ENCODE peak calls at places on chromosomes 4 and X, in five cellular contexts. S is RWPE2, Z is psoas muscle, T is NT2/D1, N is sigmoid colon. E is an unnamed sample. For H3K9me3, the result is how much of the 10 kb centered on the place peaks cover.

GRCh38 chr4:99998062-99998880 is 48.2 kb upstream of the H2AZ1 start:
- DNase-seq in S (no peak), Z (no peak), T (peak), N (no peak), E (no peak)

GRCh38 chr4:154490261-154490588 is 1.4 kb downstream of the DCHS2 start:
- DNase-seq in S (no peak), Z (peak), T (no peak), N (no peak), E (no peak)

GRCh38 chrX:49186125-49187027 is at the start of gene PRICKLE3:
- DNase-seq in S (no peak), Z (peak), T (no peak), N (peak), E (peak)

GRCh38 chrX:84188320-84188834 is 378 bp upstream of the RPS6KA6 start:
- DNase-seq in S (peak), Z (peak), T (peak), N (peak), E (no peak)

GRCh38 chr4:88870428-88870827 is 172.8 kb upstream of the NAP1L5 start:
- DNase-seq in S (no peak), Z (no peak), T (no peak), N (no peak), E (no peak)

GRCh38 chrX:458631-459061 is 71.9 kb upstream of the PPP2R3B start:
- DNase-seq in S (no peak), Z (no peak), T (no peak), N (peak), E (no peak)

GRCh38 chrX:140439455-140439854 is 65.4 kb downstream of the SOX3 start:
- DNase-seq in S (no peak), Z (no peak), T (peak), N (no peak), E (no peak)

GRCh38 chrX:136390921-136391320 is 90.2 kb downstream of the ADGRG4 start:
- DNase-seq in S (no peak), Z (no peak), T (no peak), N (no peak), E (no peak)

GRCh38 chrX:108224727-108225455 is 133.3 kb downstream of the ATG4A start:
- DNase-seq in S (no peak), Z (no peak), T (peak), N (no peak), E (no peak)

GRCh38 chr4:150217192-150217591 is 138.9 kb downstream of the DCLK2 start:
- DNase-seq in S (no peak), Z (no peak), T (no peak), N (no peak), E (no peak)

GRCh38 chr4:33467291-33467690 is 2747.1 kb downstream of the PCDH7 start:
- DNase-seq in S (no peak), Z (no peak), T (peak), N (no peak), E (no peak)

GRCh38 chr4:26217961-26218676 is 102.7 kb upstream of the RBPJ start:
- DNase-seq in S (no peak), Z (peak), T (no peak), N (no peak), E (no peak)

GRCh38 chr4:4782969-4783368 is 76.5 kb upstream of the MSX1 start:
- DNase-seq in S (no peak), Z (no peak), T (no peak), N (no peak), E (no peak)
- H3K9me3 ChIP-seq in S (under half), Z (under half), T (under half), N (under half), E (under half)

GRCh38 chrX:68889244-68889643 is 60.4 kb downstream of the EFNB1 start:
- DNase-seq in S (no peak), Z (no peak), T (no peak), N (no peak), E (no peak)

GRCh38 chrX:68894142-68894512 is 65.3 kb downstream of the EFNB1 start:
- DNase-seq in S (no peak), Z (peak), T (no peak), N (no peak), E (no peak)

GRCh38 chrX:68894513-68895338 is 65.9 kb downstream of the EFNB1 start:
- DNase-seq in S (no peak), Z (peak), T (peak), N (peak), E (no peak)

GRCh38 chrX:68892651-68893050 is 63.8 kb downstream of the EFNB1 start:
- DNase-seq in S (no peak), Z (no peak), T (no peak), N (no peak), E (no peak)

GRCh38 chrX:68892134-68892533 is 63.3 kb downstream of the EFNB1 start:
- DNase-seq in S (no peak), Z (no peak), T (no peak), N (no peak), E (no peak)
- H3K9me3 ChIP-seq in S (under half), Z (under half), T (under half), N (under half), E (under half)

DNA sequence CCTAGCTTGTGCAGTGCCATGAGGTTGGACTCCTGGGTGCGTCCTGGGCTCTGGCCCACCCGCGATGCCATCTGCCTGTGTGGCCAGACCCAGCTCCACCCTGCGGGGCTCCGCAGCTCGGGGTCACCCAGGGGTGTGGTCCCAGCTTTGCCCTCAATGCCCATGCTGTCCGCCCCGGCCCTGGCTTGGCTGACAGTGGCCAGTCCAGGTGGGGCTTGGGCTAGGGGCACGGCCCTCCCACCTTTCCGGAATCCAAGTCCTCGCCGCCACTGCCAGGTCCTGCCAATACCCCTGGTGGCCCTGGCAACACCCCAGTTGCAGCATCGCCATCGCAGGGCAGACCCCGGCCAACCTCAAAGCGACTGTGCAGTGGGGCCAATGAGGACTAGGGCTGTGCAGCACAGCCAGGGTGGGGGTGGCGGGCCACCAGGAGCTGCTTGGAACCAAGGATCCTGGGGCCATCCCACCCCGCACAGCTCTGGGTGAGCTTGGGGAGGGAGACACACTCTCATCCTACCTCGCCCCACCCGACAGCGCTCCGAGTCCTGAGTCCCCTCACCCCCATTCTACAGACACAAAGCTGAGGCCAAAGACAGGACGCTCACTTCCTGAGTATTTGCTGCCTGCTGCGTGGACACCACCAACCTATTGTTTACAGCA is 80.9 kb downstream of the ZNF718 start:
- DNase-seq in S (no peak), Z (no peak), T (no peak), N (no peak), E (no peak)
- H3K9me3 ChIP-seq in S (under half), Z (under half), T (half or more), N (under half), E (under half)

DNA sequence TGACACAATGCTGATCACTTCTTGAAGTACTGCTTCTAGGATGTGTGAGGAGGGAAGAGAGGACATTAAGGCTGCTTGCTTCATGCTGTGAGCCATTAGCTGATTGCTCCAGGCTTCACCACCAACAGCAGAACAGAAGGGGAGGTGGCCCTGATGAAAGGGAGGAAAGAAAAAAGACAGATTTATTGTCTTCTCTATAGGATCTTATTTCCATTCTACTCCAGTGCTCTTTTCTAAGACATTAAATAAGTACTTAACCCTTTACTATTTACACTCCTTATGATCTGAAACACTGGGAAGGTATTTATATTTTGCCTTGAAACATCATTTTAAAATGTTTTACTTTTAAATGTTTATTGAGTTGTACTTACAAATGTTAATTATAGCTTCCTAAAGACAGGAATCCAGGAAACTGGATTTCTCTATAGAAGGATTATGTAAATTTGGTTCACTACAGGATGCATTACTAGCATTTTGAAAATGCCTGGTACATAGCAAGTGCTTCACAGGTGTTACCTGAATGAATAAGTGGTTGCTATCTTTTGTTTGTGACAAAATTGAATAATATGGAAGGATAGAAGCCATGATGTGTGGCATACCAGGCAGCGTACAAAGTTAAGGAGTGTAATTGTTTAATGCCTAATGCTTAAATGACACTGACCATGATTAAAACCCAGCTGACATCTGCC is 680.9 kb upstream of the ATOH1 start:
- DNase-seq in S (no peak), Z (no peak), T (peak), N (no peak), E (no peak)
- H3K9me3 ChIP-seq in S (under half), Z (under half), T (under half), N (under half), E (under half)

GRCh38 chr4:7299051-7299907 is 106.9 kb downstream of the SORCS2 start:
- DNase-seq in S (no peak), Z (no peak), T (no peak), N (no peak), E (no peak)
- H3K9me3 ChIP-seq in S (under half), Z (under half), T (under half), N (under half), E (under half)

GRCh38 chr4:68960294-68961163 is 8.9 kb upstream of the UGT2A3 start:
- DNase-seq in S (no peak), Z (no peak), T (no peak), N (no peak), E (no peak)
- H3K9me3 ChIP-seq in S (under half), Z (under half), T (under half), N (under half), E (under half)

DNA sequence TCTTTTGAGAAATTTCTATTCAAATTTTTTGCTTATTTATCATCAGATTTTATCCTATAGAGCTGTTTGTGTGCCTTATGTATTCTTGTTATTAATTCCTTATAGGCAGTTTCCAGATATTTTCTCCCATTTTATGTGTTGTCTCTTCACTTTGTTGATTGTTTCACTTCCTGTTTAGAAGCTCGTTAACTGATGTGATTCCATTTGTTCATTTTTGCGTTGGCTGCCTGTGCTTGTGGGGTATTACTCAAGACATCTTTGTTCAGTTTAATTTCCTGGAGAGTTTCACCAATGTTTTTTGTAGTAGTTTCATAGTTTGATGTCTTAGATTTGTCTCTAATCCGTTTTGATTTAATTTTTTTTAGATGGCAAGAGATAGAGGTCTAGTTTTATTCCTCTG is 14.6 kb downstream of the ZNF718 start:
- DNase-seq in S (no peak), Z (no peak), T (no peak), N (no peak), E (no peak)
- H3K9me3 ChIP-seq in S (under half), Z (half or more), T (under half), N (under half), E (under half)

GRCh38 chrX:153426204-153426603 is 14.9 kb downstream of the ZFP92 start:
- DNase-seq in S (no peak), Z (no peak), T (no peak), N (no peak), E (no peak)
- H3K9me3 ChIP-seq in S (under half), Z (under half), T (under half), N (under half), E (under half)

DNA sequence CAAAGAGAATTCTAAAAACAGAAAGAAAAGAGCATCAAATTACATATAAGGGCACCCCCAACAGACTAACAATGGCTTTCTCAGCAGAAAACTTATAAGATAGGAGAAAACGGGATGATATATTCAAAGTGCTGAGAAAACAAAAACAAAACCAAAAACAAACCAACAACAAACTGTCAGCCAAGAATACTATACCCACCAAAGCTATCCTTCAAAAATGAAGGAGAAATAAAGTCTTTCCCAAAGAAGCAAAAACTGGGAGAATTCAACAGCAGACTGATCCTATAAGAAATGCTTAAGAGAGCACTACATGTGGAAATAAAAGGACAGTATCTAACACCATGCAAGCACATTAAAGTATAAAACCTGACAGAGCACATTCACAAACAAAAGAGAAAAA is 168.6 kb downstream of the NEK1 start:
- DNase-seq in S (no peak), Z (no peak), T (no peak), N (no peak), E (no peak)
- H3K9me3 ChIP-seq in S (under half), Z (under half), T (under half), N (under half), E (under half)

DNA sequence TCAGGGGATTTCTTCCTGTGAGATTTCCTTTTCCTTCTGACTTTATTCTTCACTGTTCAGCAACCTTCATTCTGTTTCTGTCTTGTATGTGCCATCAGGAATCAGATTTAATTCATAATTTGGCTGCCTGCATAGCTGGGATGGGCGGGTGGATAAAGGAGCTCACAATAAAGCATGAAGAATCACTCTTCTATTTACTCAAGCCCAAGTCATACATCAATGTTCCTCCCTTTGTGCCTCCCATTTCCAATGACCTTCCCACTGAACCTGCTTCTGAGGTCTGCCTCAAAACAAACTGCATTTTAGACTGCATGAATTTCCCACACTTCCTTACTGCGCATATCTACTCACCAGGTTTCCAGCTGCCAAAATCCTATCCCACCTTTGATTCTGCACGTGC is 14.0 kb downstream of the PDGFC start:
- DNase-seq in S (no peak), Z (no peak), T (no peak), N (no peak), E (no peak)
- H3K9me3 ChIP-seq in S (under half), Z (under half), T (under half), N (under half), E (under half)